ENCODE peak calls at places on chromosome 2, in seven cellular contexts. Y, H, X, P, W, J and Z are unnamed samples.

GRCh38 chr2:227849906-227850305 is 21.5 kb upstream of the DAW1 start:
- DNase-seq in Y (no peak), H (no peak), X (no peak), P (peak), W (no peak), J (no peak), Z (no peak)

GRCh38 chr2:4882421-4882820 is 809.8 kb upstream of the SOX11 start:
- DNase-seq in Y (no peak), H (peak), X (no peak), P (no peak), W (no peak), J (no peak), Z (no peak)

GRCh38 chr2:119744335-119744939 is 15.3 kb upstream of the PTPN4 start:
- DNase-seq in Y (peak), H (peak), X (no peak), P (peak), W (no peak), J (peak), Z (no peak)

GRCh38 chr2:85886141-85886540 is 2.6 kb downstream of the ST3GAL5 start:
- DNase-seq in Y (no peak), H (no peak), X (no peak), P (no peak), W (no peak), J (no peak), Z (no peak)

GRCh38 chr2:15238028-15238427 is 323.1 kb downstream of the NBAS start:
- DNase-seq in Y (no peak), H (no peak), X (no peak), P (no peak), W (no peak), J (no peak), Z (no peak)

GRCh38 chr2:16481342-16481741 is 184.3 kb downstream of the CYRIA start:
- DNase-seq in Y (no peak), H (no peak), X (no peak), P (no peak), W (no peak), J (no peak), Z (no peak)

GRCh38 chr2:178208817-178209216 is 14.5 kb downstream of the OSBPL6 start:
- DNase-seq in Y (no peak), H (no peak), X (no peak), P (peak), W (no peak), J (no peak), Z (no peak)

GRCh38 chr2:218186355-218186766 is 19.6 kb upstream of the CXCR1 start:
- DNase-seq in Y (peak), H (peak), X (peak), P (peak), W (peak), J (peak), Z (peak)

GRCh38 chr2:55672630-55673029 is 21.0 kb downstream of the PNPT1 start:
- DNase-seq in Y (no peak), H (no peak), X (no peak), P (peak), W (no peak), J (no peak), Z (no peak)

GRCh38 chr2:120177011-120177621 is 46.1 kb downstream of the TMEM185B start:
- DNase-seq in Y (peak), H (no peak), X (peak), P (no peak), W (peak), J (peak), Z (peak)

GRCh38 chr2:23425886-23426283 is 40.9 kb downstream of the KLHL29 start:
- DNase-seq in Y (no peak), H (no peak), X (no peak), P (no peak), W (no peak), J (no peak), Z (no peak)

GRCh38 chr2:170436077-170436943 is 258.4 kb downstream of the MYO3B start:
- DNase-seq in Y (no peak), H (no peak), X (no peak), P (no peak), W (no peak), J (no peak), Z (no peak)

GRCh38 chr2:49174755-49175154 is 20.4 kb upstream of the FSHR start:
- DNase-seq in Y (no peak), H (no peak), X (no peak), P (no peak), W (no peak), J (no peak), Z (no peak)

GRCh38 chr2:171598713-171599319 is 76.5 kb downstream of the CYBRD1 start:
- DNase-seq in Y (no peak), H (peak), X (peak), P (peak), W (peak), J (no peak), Z (peak)

GRCh38 chr2:224027070-224027469 is 12.0 kb downstream of the SERPINE2 start:
- DNase-seq in Y (no peak), H (no peak), X (no peak), P (no peak), W (no peak), J (no peak), Z (no peak)

GRCh38 chr2:201122276-201122675 is 6.3 kb downstream of the CFLAR start:
- DNase-seq in Y (no peak), H (no peak), X (no peak), P (no peak), W (no peak), J (no peak), Z (no peak)

GRCh38 chr2:74690571-74690970 is 36.5 kb downstream of the SEMA4F start:
- DNase-seq in Y (no peak), H (peak), X (peak), P (peak), W (peak), J (no peak), Z (peak)

GRCh38 chr2:201254331-201254730 is 6.0 kb upstream of the CASP8 start:
- DNase-seq in Y (peak), H (no peak), X (no peak), P (peak), W (no peak), J (no peak), Z (no peak)

GRCh38 chr2:108534577-108535379 is 508 bp downstream of the LIMS1 start:
- DNase-seq in Y (peak), H (peak), X (no peak), P (peak), W (peak), J (peak), Z (peak)

GRCh38 chr2:207066784-207067460 is 98.8 kb downstream of the KLF7 start:
- DNase-seq in Y (no peak), H (peak), X (no peak), P (no peak), W (no peak), J (no peak), Z (peak)

GRCh38 chr2:10930731-10931516 is 19.2 kb downstream of the KCNF1 start:
- DNase-seq in Y (no peak), H (no peak), X (no peak), P (no peak), W (no peak), J (no peak), Z (no peak)

GRCh38 chr2:105455488-105455991 is 56.7 kb upstream of the FHL2 start:
- DNase-seq in Y (no peak), H (peak), X (no peak), P (peak), W (no peak), J (no peak), Z (no peak)

GRCh38 chr2:175518206-175518605 is 336.7 kb upstream of the ATP5MC3 start:
- DNase-seq in Y (no peak), H (no peak), X (no peak), P (no peak), W (no peak), J (no peak), Z (no peak)

GRCh38 chr2:119826370-119826961 is 66.7 kb downstream of the PTPN4 start:
- DNase-seq in Y (no peak), H (peak), X (peak), P (peak), W (peak), J (no peak), Z (peak)

GRCh38 chr2:96913398-96914202 is 43.7 kb upstream of the SEMA4C start:
- DNase-seq in Y (no peak), H (no peak), X (peak), P (no peak), W (no peak), J (no peak), Z (peak)

GRCh38 chr2:229712125-229712524 is 2.2 kb downstream of the DNER start:
- DNase-seq in Y (no peak), H (no peak), X (peak), P (peak), W (peak), J (no peak), Z (peak)

GRCh38 chr2:49914281-49914680 is 760.0 kb upstream of the FSHR start:
- DNase-seq in Y (no peak), H (peak), X (no peak), P (no peak), W (no peak), J (no peak), Z (peak)

GRCh38 chr2:30789670-30790210 is 17.5 kb downstream of the CAPN13 start:
- DNase-seq in Y (no peak), H (no peak), X (no peak), P (no peak), W (no peak), J (no peak), Z (no peak)

GRCh38 chr2:159044804-159045286 is 76.4 kb downstream of the TANC1 start:
- DNase-seq in Y (peak), H (no peak), X (no peak), P (peak), W (no peak), J (peak), Z (no peak)

GRCh38 chr2:210591663-210592062 is 35.3 kb downstream of the CPS1 start:
- DNase-seq in Y (no peak), H (no peak), X (no peak), P (no peak), W (no peak), J (no peak), Z (peak)

GRCh38 chr2:117470311-117471095 is 344.0 kb upstream of the DDX18 start:
- DNase-seq in Y (no peak), H (peak), X (peak), P (no peak), W (peak), J (no peak), Z (peak)

GRCh38 chr2:48532824-48533223 is 2.9 kb downstream of the STON1 start:
- DNase-seq in Y (no peak), H (no peak), X (no peak), P (no peak), W (no peak), J (no peak), Z (no peak)

GRCh38 chr2:219551863-219552381 is 8.1 kb downstream of the TMEM198 start:
- DNase-seq in Y (no peak), H (peak), X (no peak), P (no peak), W (no peak), J (no peak), Z (no peak)